ENCODE peak calls at places on chromosomes 3 and 15, in five cellular contexts. One of them, this sample, is unnamed.

GRCh38 chr15:38610748-38611147 is 46.1 kb upstream of the RASGRP1 start:
- DNase-seq in H1: no peak
- DNase-seq in neuronal stem cell: no peak
- DNase-seq in trophoblast cell: no peak
- DNase-seq in mesenchymal stem cell: no peak
- DNase-seq in this sample: no peak

GRCh38 chr15:74412159-74412558 is 21.6 kb downstream of the SEMA7A start:
- DNase-seq in H1: no peak
- DNase-seq in trophoblast cell: no peak
- DNase-seq in mesenchymal stem cell: no peak
- DNase-seq in neuronal stem cell: no peak
- DNase-seq in this sample: no peak

GRCh38 chr15:57158997-57159668 is 217.2 kb upstream of the CGNL1 start:
- DNase-seq in trophoblast cell: no peak
- DNase-seq in neuronal stem cell: no peak
- DNase-seq in H1: no peak
- DNase-seq in mesenchymal stem cell: no peak
- DNase-seq in this sample: no peak

GRCh38 chr3:155890671-155891190 is 20.3 kb downstream of the GMPS start:
- DNase-seq in trophoblast cell: no peak
- DNase-seq in neuronal stem cell: no peak
- DNase-seq in H1: no peak
- DNase-seq in mesenchymal stem cell: peak; percentile 75
- DNase-seq in this sample: no peak

GRCh38 chr3:54897028-54897711 is 30.7 kb downstream of the LRTM1 start:
- DNase-seq in trophoblast cell: no peak
- DNase-seq in neuronal stem cell: no peak
- DNase-seq in mesenchymal stem cell: peak; percentile 46
- DNase-seq in H1: no peak
- DNase-seq in this sample: no peak

GRCh38 chr3:188635258-188636038 is 481.5 kb downstream of the LPP start:
- DNase-seq in H1: no peak
- DNase-seq in trophoblast cell: no peak
- DNase-seq in neuronal stem cell: no peak
- DNase-seq in mesenchymal stem cell: peak; percentile 39
- DNase-seq in this sample: no peak

GRCh38 chr3:134978658-134979057 is 183.6 kb downstream of the EPHB1 start:
- DNase-seq in H1: no peak
- DNase-seq in neuronal stem cell: no peak
- DNase-seq in mesenchymal stem cell: no peak
- DNase-seq in trophoblast cell: no peak
- DNase-seq in this sample: no peak

GRCh38 chr3:100647673-100648072 is 38.3 kb downstream of the ADGRG7 start:
- DNase-seq in neuronal stem cell: no peak
- DNase-seq in trophoblast cell: no peak
- DNase-seq in mesenchymal stem cell: no peak
- DNase-seq in H1: no peak
- DNase-seq in this sample: no peak

GRCh38 chr3:66113542-66113941 is 74.8 kb upstream of the MAGI1 start:
- DNase-seq in trophoblast cell: no peak
- DNase-seq in H1: no peak
- DNase-seq in mesenchymal stem cell: no peak
- DNase-seq in neuronal stem cell: no peak
- DNase-seq in this sample: no peak

GRCh38 chr3:96863129-96863740 is 48.8 kb downstream of the EPHA6 start:
- DNase-seq in mesenchymal stem cell: peak; percentile 30
- DNase-seq in neuronal stem cell: peak; percentile 41
- DNase-seq in H1: peak; percentile 9
- DNase-seq in trophoblast cell: peak; percentile 72
- DNase-seq in this sample: no peak

GRCh38 chr3:129892486-129892856 is 1.0 kb downstream of the TMCC1 start:
- DNase-seq in trophoblast cell: peak; percentile 4
- DNase-seq in mesenchymal stem cell: no peak
- DNase-seq in neuronal stem cell: no peak
- DNase-seq in H1: no peak
- DNase-seq in this sample: no peak

GRCh38 chr3:158845748-158846350 is 44.0 kb downstream of the MFSD1 start:
- DNase-seq in mesenchymal stem cell: peak; percentile 41
- DNase-seq in neuronal stem cell: peak; percentile 14
- DNase-seq in H1: peak; percentile 15
- DNase-seq in trophoblast cell: peak; percentile 59
- DNase-seq in this sample: no peak

GRCh38 chr3:143442761-143443477 is 323.3 kb downstream of the CHST2 start:
- DNase-seq in neuronal stem cell: no peak
- DNase-seq in mesenchymal stem cell: peak; percentile 76
- DNase-seq in trophoblast cell: no peak
- DNase-seq in H1: no peak
- DNase-seq in this sample: no peak

GRCh38 chr15:99169769-99170311 is 65.0 kb downstream of the SYNM start:
- DNase-seq in trophoblast cell: peak; percentile 22
- DNase-seq in neuronal stem cell: no peak
- DNase-seq in H1: no peak
- DNase-seq in mesenchymal stem cell: peak; percentile 73
- DNase-seq in this sample: no peak

GRCh38 chr3:153443961-153444360 is 281.9 kb downstream of the RAP2B start:
- DNase-seq in trophoblast cell: no peak
- DNase-seq in neuronal stem cell: no peak
- DNase-seq in H1: no peak
- DNase-seq in mesenchymal stem cell: peak; percentile 5
- DNase-seq in this sample: no peak

GRCh38 chr15:76061700-76062099 is 1.9 kb downstream of the TMEM266 start:
- DNase-seq in H1: no peak
- DNase-seq in mesenchymal stem cell: no peak
- DNase-seq in trophoblast cell: no peak
- DNase-seq in neuronal stem cell: no peak
- DNase-seq in this sample: no peak

GRCh38 chr3:178736300-178736699 is 200.1 kb downstream of the KCNMB2 start:
- DNase-seq in mesenchymal stem cell: no peak
- DNase-seq in neuronal stem cell: no peak
- DNase-seq in H1: no peak
- DNase-seq in trophoblast cell: no peak
- DNase-seq in this sample: no peak

GRCh38 chr3:127164615-127165014 is 28.3 kb upstream of the PRR23E start:
- DNase-seq in neuronal stem cell: no peak
- DNase-seq in H1: no peak
- DNase-seq in mesenchymal stem cell: no peak
- DNase-seq in trophoblast cell: no peak
- DNase-seq in this sample: no peak

GRCh38 chr15:74133071-74133702 is 2.8 kb downstream of the ISLR2 start:
- DNase-seq in trophoblast cell: no peak
- DNase-seq in neuronal stem cell: no peak
- DNase-seq in H1: no peak
- DNase-seq in mesenchymal stem cell: no peak
- DNase-seq in this sample: peak; percentile 60

GRCh38 chr15:100256985-100257650 is 84.7 kb downstream of the ADAMTS17 start:
- DNase-seq in mesenchymal stem cell: no peak
- DNase-seq in H1: no peak
- DNase-seq in trophoblast cell: no peak
- DNase-seq in neuronal stem cell: no peak
- DNase-seq in this sample: no peak

GRCh38 chr3:15892828-15893227 is 95.0 kb upstream of the ANKRD28 start:
- DNase-seq in neuronal stem cell: no peak
- DNase-seq in H1: no peak
- DNase-seq in trophoblast cell: no peak
- DNase-seq in mesenchymal stem cell: no peak
- DNase-seq in this sample: no peak

GRCh38 chr15:84616235-84616634 is 15.4 kb downstream of the ZSCAN2 start:
- DNase-seq in trophoblast cell: no peak
- DNase-seq in H1: no peak
- DNase-seq in neuronal stem cell: no peak
- DNase-seq in mesenchymal stem cell: no peak
- DNase-seq in this sample: no peak

GRCh38 chr3:12308517-12308916 is 19.6 kb downstream of the PPARG start:
- DNase-seq in mesenchymal stem cell: peak; percentile 66
- DNase-seq in H1: no peak
- DNase-seq in neuronal stem cell: no peak
- DNase-seq in trophoblast cell: peak; percentile 93
- DNase-seq in this sample: no peak

GRCh38 chr3:124313621-124314020 is 321.7 kb upstream of the ROPN1 start:
- DNase-seq in H1: no peak
- DNase-seq in neuronal stem cell: no peak
- DNase-seq in mesenchymal stem cell: no peak
- DNase-seq in trophoblast cell: no peak
- DNase-seq in this sample: no peak

GRCh38 chr15:27573800-27574485 is 525.2 kb downstream of the OCA2 start:
- DNase-seq in H1: no peak
- DNase-seq in mesenchymal stem cell: no peak
- DNase-seq in neuronal stem cell: no peak
- DNase-seq in trophoblast cell: no peak
- DNase-seq in this sample: no peak

GRCh38 chr15:59259137-59259943 is 52.7 kb downstream of the LDHAL6B start:
- DNase-seq in neuronal stem cell: no peak
- DNase-seq in trophoblast cell: no peak
- DNase-seq in H1: no peak
- DNase-seq in mesenchymal stem cell: no peak
- DNase-seq in this sample: no peak

GRCh38 chr3:42476225-42477160 is 25.9 kb upstream of the VIPR1 start:
- DNase-seq in H1: no peak
- DNase-seq in neuronal stem cell: no peak
- DNase-seq in trophoblast cell: peak; percentile 89
- DNase-seq in mesenchymal stem cell: peak; percentile 2
- DNase-seq in this sample: no peak

GRCh38 chr3:142828703-142829304 is 60.1 kb downstream of the PCOLCE2 start:
- DNase-seq in mesenchymal stem cell: peak; percentile 71
- DNase-seq in neuronal stem cell: peak; percentile 74
- DNase-seq in H1: peak; percentile 47
- DNase-seq in trophoblast cell: peak; percentile 93
- DNase-seq in this sample: peak; percentile 80

GRCh38 chr3:52126036-52126435 is 28.2 kb downstream of the POC1A start:
- DNase-seq in mesenchymal stem cell: no peak
- DNase-seq in H1: no peak
- DNase-seq in neuronal stem cell: no peak
- DNase-seq in trophoblast cell: no peak
- DNase-seq in this sample: no peak

GRCh38 chr3:126081618-126082333 is 2.1 kb downstream of the SLC41A3 start:
- DNase-seq in H1: no peak
- DNase-seq in trophoblast cell: peak; percentile 99
- DNase-seq in mesenchymal stem cell: peak; percentile 63
- DNase-seq in neuronal stem cell: no peak
- DNase-seq in this sample: no peak

GRCh38 chr3:187325632-187326031 is 34.1 kb upstream of the MASP1 start:
- DNase-seq in H1: no peak
- DNase-seq in mesenchymal stem cell: no peak
- DNase-seq in neuronal stem cell: no peak
- DNase-seq in trophoblast cell: no peak
- DNase-seq in this sample: no peak

GRCh38 chr3:45145223-45145622 is 955 bp downstream of the CDCP1 start:
- DNase-seq in mesenchymal stem cell: no peak
- DNase-seq in neuronal stem cell: no peak
- DNase-seq in trophoblast cell: no peak
- DNase-seq in H1: no peak
- DNase-seq in this sample: no peak
- H2BK12ac ChIP-seq in mesenchymal stem cell: peak overlapping the region; percentile 23
- H2BK12ac ChIP-seq in neuronal stem cell: no peak overlapping the region
- H2BK12ac ChIP-seq in trophoblast cell: no peak overlapping the region
- H2BK12ac ChIP-seq in H1: no peak overlapping the region
- H2BK12ac ChIP-seq in this sample: no peak overlapping the region

GRCh38 chr15:67168694-67169093 is 85.8 kb downstream of the AAGAB start:
- DNase-seq in neuronal stem cell: no peak
- DNase-seq in mesenchymal stem cell: no peak
- DNase-seq in H1: no peak
- DNase-seq in trophoblast cell: no peak
- DNase-seq in this sample: no peak

GRCh38 chr15:67165653-67166260 is 88.7 kb downstream of the AAGAB start:
- DNase-seq in trophoblast cell: no peak
- DNase-seq in mesenchymal stem cell: peak; percentile 59
- DNase-seq in neuronal stem cell: no peak
- DNase-seq in H1: peak; percentile 80
- DNase-seq in this sample: peak; percentile 91

GRCh38 chr15:67166280-67167009 is 88.0 kb downstream of the AAGAB start:
- DNase-seq in mesenchymal stem cell: no peak
- DNase-seq in H1: no peak
- DNase-seq in trophoblast cell: no peak
- DNase-seq in neuronal stem cell: no peak
- DNase-seq in this sample: no peak

GRCh38 chr15:67164811-67165652 is 89.4 kb downstream of the AAGAB start:
- DNase-seq in H1: no peak
- DNase-seq in mesenchymal stem cell: no peak
- DNase-seq in neuronal stem cell: no peak
- DNase-seq in trophoblast cell: no peak
- DNase-seq in this sample: peak; percentile 87

GRCh38 chr15:67167131-67167530 is 87.3 kb downstream of the AAGAB start:
- DNase-seq in H1: no peak
- DNase-seq in trophoblast cell: no peak
- DNase-seq in neuronal stem cell: no peak
- DNase-seq in mesenchymal stem cell: no peak
- DNase-seq in this sample: no peak
- H2BK12ac ChIP-seq in H1: peak overlapping the region; percentile 64
- H2BK12ac ChIP-seq in trophoblast cell: no peak overlapping the region
- H2BK12ac ChIP-seq in neuronal stem cell: no peak overlapping the region
- H2BK12ac ChIP-seq in mesenchymal stem cell: peak overlapping the region; percentile 73
- H2BK12ac ChIP-seq in this sample: no peak overlapping the region

DNA sequence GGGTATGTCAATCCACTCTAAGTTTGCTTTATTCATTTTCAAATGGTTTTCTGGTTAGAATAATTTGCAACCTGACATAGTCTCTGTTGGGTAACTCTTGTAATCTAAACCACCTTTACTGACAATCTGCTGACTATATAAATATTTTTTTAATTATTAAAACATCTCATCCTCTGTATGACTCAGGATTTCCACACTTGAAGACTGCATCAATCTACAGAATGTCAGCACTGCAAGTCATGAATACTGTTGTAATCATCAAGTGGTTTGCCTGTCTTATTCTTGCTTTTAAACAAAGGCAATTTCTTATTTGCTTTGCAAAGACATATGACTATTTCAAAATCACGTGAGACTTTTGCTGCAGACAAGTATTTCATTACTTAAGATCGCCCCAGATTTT is 42.1 kb downstream of the VGLL3 start:
- DNase-seq in neuronal stem cell: no peak
- DNase-seq in H1: no peak
- DNase-seq in trophoblast cell: peak; percentile 64
- DNase-seq in mesenchymal stem cell: peak; percentile 86
- DNase-seq in this sample: no peak
- H2BK12ac ChIP-seq in neuronal stem cell: no peak overlapping the region
- H2BK12ac ChIP-seq in H1: no peak overlapping the region
- H2BK12ac ChIP-seq in trophoblast cell: no peak overlapping the region
- H2BK12ac ChIP-seq in mesenchymal stem cell: no peak overlapping the region
- H2BK12ac ChIP-seq in this sample: no peak overlapping the region

DNA sequence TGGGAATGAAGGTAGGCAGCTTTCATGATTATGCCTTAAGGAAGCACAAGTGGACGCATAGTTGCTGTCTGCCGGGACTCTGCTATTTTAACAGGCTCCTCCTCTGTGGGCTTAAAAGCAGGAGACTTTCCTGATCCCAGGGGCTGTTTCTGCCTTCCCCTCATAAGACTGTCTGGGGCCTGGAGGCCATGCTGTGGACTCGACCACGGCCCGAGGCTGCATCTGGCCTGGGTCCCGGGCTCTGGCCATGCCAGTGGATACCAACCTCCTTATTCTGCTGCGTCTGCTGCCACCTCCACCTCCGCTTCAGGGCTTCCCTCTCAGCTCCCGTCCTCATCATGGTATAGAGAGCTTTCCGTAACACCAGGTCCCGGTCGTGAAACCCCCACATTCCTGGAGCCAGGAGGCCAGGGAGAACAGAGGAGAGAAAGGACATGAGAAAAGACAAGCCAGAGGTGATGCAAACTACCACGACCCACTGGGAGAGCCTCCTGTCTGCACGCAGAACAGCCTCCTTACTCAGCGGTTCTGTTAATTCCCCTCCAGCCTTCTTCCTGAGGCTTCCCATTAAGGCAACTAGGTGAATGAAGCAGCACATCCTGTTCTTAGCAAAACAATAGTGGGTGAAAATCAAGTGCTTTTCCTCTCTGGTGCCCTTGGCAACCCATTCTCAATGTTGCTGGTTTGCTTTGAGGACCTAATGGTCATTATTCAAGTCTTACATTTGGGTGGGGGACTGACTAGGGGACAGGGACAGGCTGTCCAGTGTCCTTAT is 200.5 kb downstream of the KLF13 start:
- DNase-seq in neuronal stem cell: no peak
- DNase-seq in H1: no peak
- DNase-seq in trophoblast cell: no peak
- DNase-seq in mesenchymal stem cell: no peak
- DNase-seq in this sample: no peak
- H2BK12ac ChIP-seq in neuronal stem cell: no peak overlapping the region
- H2BK12ac ChIP-seq in H1: peak overlapping the region; percentile 80
- H2BK12ac ChIP-seq in trophoblast cell: no peak overlapping the region
- H2BK12ac ChIP-seq in mesenchymal stem cell: no peak overlapping the region
- H2BK12ac ChIP-seq in this sample: no peak overlapping the region

This sample was measured in H9.